ENCODE peak calls at places on chromosome 18, in four cellular contexts. C is HFFc6, V is astrocyte of the spinal cord, A is nephron progenitor cell. K is an unnamed sample.

GRCh38 chr18:55522011-55522410 is 66.0 kb downstream of the TCF4 start:
- DNase-seq in C (peak), V (no peak), A (peak), K (no peak)

GRCh38 chr18:74914648-74915047 is 294.3 kb downstream of the PTGR3 start:
- DNase-seq in V (no peak), C (no peak), A (no peak), K (no peak)

GRCh38 chr18:58044370-58045264 is 591 bp downstream of the NEDD4L start:
- DNase-seq in A (peak), C (no peak), V (peak), K (peak)

GRCh38 chr18:46563317-46563716 is 93.7 kb downstream of the LOXHD1 start:
- DNase-seq in A (no peak), C (no peak), V (no peak), K (no peak)

GRCh38 chr18:34501553-34501952 is 208.5 kb upstream of the DTNA start:
- DNase-seq in V (no peak), A (no peak), C (no peak), K (no peak)

GRCh38 chr18:23716516-23716915 is 27.3 kb downstream of the LAMA3 start:
- DNase-seq in A (no peak), C (peak), V (peak), K (peak)

GRCh38 chr18:79571221-79572092 is 108.1 kb upstream of the CTDP1 start:
- DNase-seq in V (no peak), C (no peak), A (no peak), K (no peak)

GRCh38 chr18:53115876-53116585 is 776.0 kb downstream of the DCC start:
- DNase-seq in C (no peak), V (peak), A (no peak), K (no peak)

GRCh38 chr18:49967171-49967570 is 153.8 kb upstream of the ACAA2 start:
- DNase-seq in V (no peak), C (no peak), A (no peak), K (no peak)

GRCh38 chr18:58788971-58789797 is 75.5 kb upstream of the ZNF532 start:
- DNase-seq in V (peak), C (peak), A (peak), K (peak)

GRCh38 chr18:48992133-48992532 is 41.4 kb upstream of the SMAD7 start:
- DNase-seq in V (no peak), C (no peak), A (no peak), K (no peak)

GRCh38 chr18:79749251-79750191 is 48.2 kb upstream of the KCNG2 start:
- DNase-seq in C (no peak), V (no peak), A (no peak), K (peak)

GRCh38 chr18:50632895-50633515 is 73.1 kb downstream of the MAPK4 start:
- DNase-seq in V (no peak), C (no peak), A (no peak), K (no peak)

GRCh38 chr18:4200399-4200798 is 254.7 kb downstream of the DLGAP1 start:
- DNase-seq in A (no peak), C (no peak), V (no peak), K (no peak)

GRCh38 chr18:3879114-3879835 is 429.3 kb downstream of the TGIF1 start:
- DNase-seq in A (no peak), C (no peak), V (no peak), K (no peak)

GRCh38 chr18:48922203-48922800 is 28.5 kb downstream of the SMAD7 start:
- DNase-seq in V (no peak), A (no peak), C (peak), K (no peak)

GRCh38 chr18:26771524-26771923 is 94.0 kb downstream of the AQP4 start:
- DNase-seq in C (no peak), V (no peak), A (no peak), K (no peak)
- TF ChIP-seq CTCF in C (no peak), V (peak), A (peak), K (no peak)

GRCh38 chr18:42620585-42620984 is 494.9 kb downstream of the RIT2 start:
- DNase-seq in C (no peak), A (no peak), V (no peak), K (no peak)
- TF ChIP-seq CTCF in C (no peak), A (no peak), V (no peak), K (no peak)

DNA sequence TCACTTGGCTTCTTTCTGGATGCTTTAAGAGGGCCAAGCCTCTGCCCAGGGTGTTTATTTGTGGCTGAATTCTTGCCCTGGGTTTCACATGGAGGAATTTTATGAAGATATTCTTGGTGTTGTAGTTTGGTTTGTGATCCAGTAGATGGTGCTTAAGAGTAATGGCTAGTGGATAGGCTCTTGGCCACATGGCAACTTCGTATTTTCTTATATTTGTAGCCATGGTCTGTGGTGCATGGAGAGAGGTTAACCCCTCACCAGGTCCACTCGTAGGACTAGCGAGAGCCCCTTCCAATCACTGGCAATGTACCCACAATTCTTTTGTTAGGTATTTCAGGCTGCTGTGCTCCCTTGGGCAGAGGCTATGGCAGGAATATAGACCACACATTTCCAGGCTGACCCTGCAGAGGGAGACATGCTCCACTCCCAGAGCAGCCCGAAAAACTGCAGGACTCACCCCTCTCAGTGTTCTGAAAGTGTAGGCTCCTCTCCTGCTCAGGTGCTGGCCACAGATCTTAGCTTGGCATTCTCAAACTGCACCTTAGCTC is 582.1 kb upstream of the SETBP1 start:
- DNase-seq in C (no peak), A (no peak), V (peak), K (peak)
- TF ChIP-seq CTCF in C (peak), A (no peak), V (peak), K (peak)

GRCh38 chr18:31626409-31626808 is 34.7 kb downstream of the TTR start:
- DNase-seq in A (no peak), C (no peak), V (no peak), K (no peak)
- TF ChIP-seq CTCF in A (no peak), C (no peak), V (no peak), K (no peak)

GRCh38 chr18:10437837-10438236 is 16.6 kb upstream of the APCDD1 start:
- DNase-seq in C (no peak), A (no peak), V (no peak), K (no peak)
- TF ChIP-seq CTCF in C (peak), A (peak), V (no peak), K (no peak)

GRCh38 chr18:26515643-26516495 is 32.5 kb downstream of the KCTD1 start:
- DNase-seq in C (no peak), A (no peak), V (no peak), K (no peak)

GRCh38 chr18:26521617-26522016 is 26.7 kb downstream of the KCTD1 start:
- DNase-seq in C (no peak), A (no peak), V (no peak), K (no peak)

GRCh38 chr18:26520974-26521373 is 27.4 kb downstream of the KCTD1 start:
- DNase-seq in C (no peak), A (no peak), V (no peak), K (no peak)

GRCh38 chr18:26511339-26512071 is 36.8 kb downstream of the KCTD1 start:
- DNase-seq in C (no peak), A (no peak), V (no peak), K (no peak)

DNA sequence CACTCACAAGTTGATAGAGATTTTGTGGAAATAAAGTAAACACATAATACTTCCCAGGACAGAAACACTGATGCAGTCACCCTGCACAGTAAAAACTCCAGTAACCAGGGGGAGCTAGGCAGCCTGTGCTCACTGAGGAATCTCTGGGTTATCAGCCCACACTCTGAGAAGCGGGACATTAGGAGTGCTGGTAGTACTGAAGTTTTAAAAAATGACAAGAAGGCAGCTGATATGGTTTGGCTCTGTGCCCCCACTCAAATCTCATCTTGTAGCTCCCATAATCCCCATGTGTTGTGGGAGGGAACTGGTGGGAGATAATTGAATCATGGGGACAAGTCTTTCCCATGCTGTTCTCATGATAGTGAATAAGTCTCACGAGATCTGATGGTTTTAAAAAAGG is 31.4 kb downstream of the KCTD1 start:
- DNase-seq in V (no peak), A (no peak), C (no peak), K (no peak)
- TF ChIP-seq CTCF in V (no peak), A (no peak), C (no peak), K (no peak)

GRCh38 chr18:8800041-8800441 is 94.7 kb downstream of the MTCL1 start:
- DNase-seq in C (no peak), A (no peak), V (peak), K (peak)
- TF ChIP-seq CTCF in C (no peak), A (no peak), V (no peak), K (no peak)

GRCh38 chr18:61896118-61896517 is 3.3 kb upstream of the RNF152 start:
- DNase-seq in C (no peak), A (no peak), V (no peak), K (no peak)

GRCh38 chr18:61894751-61895524 is 2.1 kb upstream of the RNF152 start:
- DNase-seq in V (no peak), A (no peak), C (no peak), K (no peak)

GRCh38 chr18:61893304-61893970 is 630 bp upstream of the RNF152 start:
- DNase-seq in V (peak), A (peak), C (peak), K (peak)

GRCh38 chr18:61892683-61893303 is at the start of gene RNF152:
- DNase-seq in V (peak), C (no peak), A (peak), K (peak)

DNA sequence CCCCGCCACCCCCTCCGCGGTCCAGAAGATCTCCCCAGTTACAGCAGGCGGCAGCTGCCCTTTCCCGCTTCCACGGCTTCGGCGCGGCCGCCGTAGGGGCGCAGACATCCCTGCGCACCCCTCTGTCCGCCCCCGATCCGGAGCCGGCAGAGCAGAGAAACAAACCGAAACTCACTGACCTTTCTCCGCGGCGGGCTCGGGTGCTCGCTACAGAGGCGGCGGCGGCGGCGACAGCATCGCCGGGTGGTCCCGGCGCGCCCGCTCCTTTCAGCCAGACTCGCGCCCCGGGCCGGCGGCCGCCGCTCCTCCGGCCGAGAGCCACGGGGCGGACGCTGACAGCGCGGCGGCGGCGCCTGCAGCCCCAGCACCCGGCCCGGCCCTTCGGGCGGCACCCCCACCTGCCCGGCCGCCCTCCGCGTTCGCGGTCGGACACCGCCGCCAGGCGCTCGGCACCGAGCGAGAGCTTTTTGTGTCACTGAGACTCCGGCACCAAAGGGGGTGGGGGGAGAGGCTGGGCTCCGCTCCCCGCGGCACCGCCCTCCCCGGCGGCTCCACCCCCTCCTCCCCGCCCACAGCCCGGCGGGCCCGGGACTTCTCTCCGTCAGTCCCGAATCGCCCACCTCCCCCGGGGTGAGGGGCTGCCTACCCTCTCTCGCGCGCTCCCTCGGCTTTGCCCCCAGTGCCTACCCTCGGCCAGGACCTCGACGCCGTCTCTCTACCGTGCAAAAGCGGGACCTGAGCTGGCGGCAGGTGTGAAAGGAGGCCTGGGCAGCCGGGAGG is 1.4 kb upstream of the RNF152 start:
- DNase-seq in C (peak), V (peak), A (peak), K (peak)
- TF ChIP-seq CTCF in C (no peak), V (peak), A (no peak), K (peak)

GRCh38 chr18:61541673-61542072 is 208.4 kb downstream of the CDH20 start:
- DNase-seq in C (no peak), V (no peak), A (no peak), K (no peak)
- TF ChIP-seq CTCF in C (no peak), V (no peak), A (no peak), K (no peak)

K was measured in fibroblast of lung.